ENCODE peak calls at places on chromosomes 13 and 19, in four cellular contexts. One of them, this sample, is unnamed.
A peak's percentile ranks its signal among the peaks of the same experiment; 100 is the strongest.

GRCh38 chr13:94079876-94080275 is 399.6 kb downstream of the DCT start:
- DNase-seq in brain microvascular endothelial cell: no peak
- DNase-seq in SJSA1: no peak
- DNase-seq in WERI-Rb-1: no peak
- DNase-seq in this sample: no peak

GRCh38 chr19:10120538-10121198 is 969 bp upstream of the EIF3G start:
- DNase-seq in WERI-Rb-1: no peak
- DNase-seq in brain microvascular endothelial cell: peak; percentile 74
- DNase-seq in SJSA1: peak; percentile 88
- DNase-seq in this sample: no peak

GRCh38 chr19:6476155-6476895 is 5.3 kb downstream of the DENND1C start:
- DNase-seq in brain microvascular endothelial cell: peak; percentile 52
- DNase-seq in SJSA1: peak; percentile 15
- DNase-seq in WERI-Rb-1: no peak
- DNase-seq in this sample: peak; percentile 29

GRCh38 chr13:85313761-85314503 is 485.3 kb downstream of the SLITRK6 start:
- DNase-seq in WERI-Rb-1: no peak
- DNase-seq in SJSA1: peak; percentile 83
- DNase-seq in brain microvascular endothelial cell: peak; percentile 57
- DNase-seq in this sample: no peak

GRCh38 chr19:39237200-39238184 is 7.3 kb downstream of the IFNL3 start:
- DNase-seq in SJSA1: no peak
- DNase-seq in brain microvascular endothelial cell: no peak
- DNase-seq in WERI-Rb-1: peak; percentile 20
- DNase-seq in this sample: peak; percentile 73

GRCh38 chr13:31372454-31372853 is 172.7 kb downstream of the B3GLCT start:
- DNase-seq in SJSA1: no peak
- DNase-seq in WERI-Rb-1: no peak
- DNase-seq in brain microvascular endothelial cell: no peak
- DNase-seq in this sample: no peak

GRCh38 chr13:96033220-96034015 is 19.8 kb downstream of the UGGT2 start:
- DNase-seq in brain microvascular endothelial cell: no peak
- DNase-seq in WERI-Rb-1: no peak
- DNase-seq in SJSA1: peak; percentile 7
- DNase-seq in this sample: no peak

GRCh38 chr13:27573265-27573664 is 47.1 kb downstream of the LNX2 start:
- DNase-seq in WERI-Rb-1: no peak
- DNase-seq in brain microvascular endothelial cell: peak; percentile 65
- DNase-seq in SJSA1: peak; percentile 49
- DNase-seq in this sample: peak; percentile 21

GRCh38 chr19:7565332-7565731 is 29.8 kb downstream of the PNPLA6 start:
- DNase-seq in brain microvascular endothelial cell: no peak
- DNase-seq in SJSA1: no peak
- DNase-seq in WERI-Rb-1: no peak
- DNase-seq in this sample: no peak

GRCh38 chr13:44686478-44687071 is 110.4 kb upstream of the TSC22D1 start:
- DNase-seq in WERI-Rb-1: no peak
- DNase-seq in brain microvascular endothelial cell: no peak
- DNase-seq in SJSA1: no peak
- DNase-seq in this sample: no peak

GRCh38 chr19:335072-335471 is 9.5 kb downstream of the MIER2 start:
- DNase-seq in WERI-Rb-1: no peak
- DNase-seq in SJSA1: no peak
- DNase-seq in brain microvascular endothelial cell: no peak
- DNase-seq in this sample: no peak

GRCh38 chr19:335486-336066 is 9.0 kb downstream of the MIER2 start:
- DNase-seq in SJSA1: no peak
- DNase-seq in brain microvascular endothelial cell: no peak
- DNase-seq in WERI-Rb-1: no peak
- DNase-seq in this sample: no peak

GRCh38 chr19:330503-330902 is 14.1 kb downstream of the MIER2 start:
- DNase-seq in SJSA1: no peak
- DNase-seq in brain microvascular endothelial cell: no peak
- DNase-seq in WERI-Rb-1: no peak
- DNase-seq in this sample: no peak

GRCh38 chr19:336067-336614 is 8.5 kb downstream of the MIER2 start:
- DNase-seq in SJSA1: no peak
- DNase-seq in brain microvascular endothelial cell: no peak
- DNase-seq in WERI-Rb-1: no peak
- DNase-seq in this sample: no peak

GRCh38 chr19:334296-335071 is 10.1 kb downstream of the MIER2 start:
- DNase-seq in brain microvascular endothelial cell: no peak
- DNase-seq in SJSA1: no peak
- DNase-seq in WERI-Rb-1: no peak
- DNase-seq in this sample: no peak
- H3K27ac ChIP-seq in brain microvascular endothelial cell: no peak overlapping the region
- H3K27ac ChIP-seq in SJSA1: no peak overlapping the region
- H3K27ac ChIP-seq in WERI-Rb-1: no peak overlapping the region
- H3K27ac ChIP-seq in this sample: no peak overlapping the region

DNA sequence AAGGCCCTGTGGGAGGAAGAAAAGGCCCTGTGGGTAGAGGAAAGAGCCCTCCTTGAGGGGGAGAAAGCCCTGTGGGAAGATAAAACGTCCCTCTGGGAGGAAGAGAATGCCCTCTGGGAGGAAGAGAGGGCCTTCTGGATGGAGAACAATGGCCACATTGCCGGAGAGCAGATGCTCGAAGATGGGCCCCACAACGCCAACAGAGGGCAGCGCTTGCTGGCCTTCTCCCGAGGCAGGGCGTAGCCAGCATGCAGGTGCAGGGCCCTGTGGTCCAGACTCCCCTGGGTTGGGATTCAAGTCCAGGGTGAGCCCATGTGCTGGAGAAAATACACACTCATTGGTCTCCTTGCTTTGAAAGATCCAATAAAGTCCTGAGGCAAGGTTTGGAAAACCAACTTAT is 4.1 kb downstream of the CCDC70 start:
- DNase-seq in SJSA1: no peak
- DNase-seq in WERI-Rb-1: peak; percentile 10
- DNase-seq in brain microvascular endothelial cell: no peak
- DNase-seq in this sample: no peak
- H3K27ac ChIP-seq in SJSA1: no peak overlapping the region
- H3K27ac ChIP-seq in WERI-Rb-1: no peak overlapping the region
- H3K27ac ChIP-seq in brain microvascular endothelial cell: no peak overlapping the region
- H3K27ac ChIP-seq in this sample: no peak overlapping the region

GRCh38 chr13:111130111-111130508 is 15.0 kb downstream of the ARHGEF7 start:
- DNase-seq in SJSA1: no peak
- DNase-seq in brain microvascular endothelial cell: no peak
- DNase-seq in WERI-Rb-1: no peak
- DNase-seq in this sample: no peak
- H3K27ac ChIP-seq in SJSA1: no peak overlapping the region
- H3K27ac ChIP-seq in brain microvascular endothelial cell: no peak overlapping the region
- H3K27ac ChIP-seq in WERI-Rb-1: no peak overlapping the region
- H3K27ac ChIP-seq in this sample: no peak overlapping the region

GRCh38 chr13:97392020-97392419 is 41.9 kb upstream of the RAP2A start:
- DNase-seq in brain microvascular endothelial cell: no peak
- DNase-seq in WERI-Rb-1: no peak
- DNase-seq in SJSA1: no peak
- DNase-seq in this sample: no peak
- H3K27ac ChIP-seq in brain microvascular endothelial cell: no peak overlapping the region
- H3K27ac ChIP-seq in WERI-Rb-1: no peak overlapping the region
- H3K27ac ChIP-seq in SJSA1: peak overlapping the region; percentile 0
- H3K27ac ChIP-seq in this sample: no peak overlapping the region

GRCh38 chr19:42197375-42197817 is 20.1 kb downstream of the DEDD2 start:
- DNase-seq in brain microvascular endothelial cell: no peak
- DNase-seq in SJSA1: no peak
- DNase-seq in WERI-Rb-1: no peak
- DNase-seq in this sample: peak; percentile 69

GRCh38 chr19:42198676-42199439 is 18.6 kb downstream of the DEDD2 start:
- DNase-seq in SJSA1: no peak
- DNase-seq in WERI-Rb-1: no peak
- DNase-seq in brain microvascular endothelial cell: no peak
- DNase-seq in this sample: no peak

GRCh38 chr19:42201489-42202289 is 15.8 kb downstream of the DEDD2 start:
- DNase-seq in SJSA1: no peak
- DNase-seq in brain microvascular endothelial cell: no peak
- DNase-seq in WERI-Rb-1: no peak
- DNase-seq in this sample: no peak

GRCh38 chr19:42200116-42200740 is 17.2 kb downstream of the DEDD2 start:
- DNase-seq in WERI-Rb-1: no peak
- DNase-seq in SJSA1: no peak
- DNase-seq in brain microvascular endothelial cell: no peak
- DNase-seq in this sample: no peak

DNA sequence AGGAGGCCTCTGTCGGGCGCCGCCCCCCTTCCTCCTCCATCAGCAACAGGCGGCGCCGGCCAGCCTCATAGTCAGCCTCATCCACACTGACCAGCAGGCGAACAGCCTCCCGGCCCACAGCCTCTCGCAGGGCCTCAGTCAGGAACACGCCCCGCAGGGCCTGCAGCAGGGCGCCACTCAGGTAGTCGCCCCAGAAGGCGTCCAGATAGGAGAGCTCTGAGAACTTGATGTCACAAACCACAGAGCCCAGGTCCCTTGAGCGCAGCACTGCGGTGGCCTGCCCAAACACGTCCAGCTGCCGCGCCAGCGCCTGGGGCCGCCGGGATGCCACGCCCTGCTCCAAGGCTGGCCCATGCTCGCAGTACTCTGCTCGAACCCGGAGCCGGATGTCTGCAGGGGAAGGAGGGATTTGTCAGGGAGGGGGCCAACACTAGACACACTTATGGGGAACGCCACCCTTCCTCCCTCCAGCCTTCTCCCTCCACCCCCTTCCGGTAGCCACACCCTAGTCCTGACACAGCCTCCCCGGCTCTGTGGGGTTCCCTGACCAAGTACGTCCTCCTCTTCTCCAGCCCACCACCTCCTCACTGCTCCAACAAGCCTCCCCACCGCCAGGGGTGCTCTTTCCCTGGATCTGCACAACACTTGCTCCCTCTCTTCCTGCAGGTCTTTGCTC is 17.9 kb downstream of the DEDD2 start:
- DNase-seq in WERI-Rb-1: no peak
- DNase-seq in brain microvascular endothelial cell: no peak
- DNase-seq in SJSA1: no peak
- DNase-seq in this sample: no peak
- H3K27ac ChIP-seq in WERI-Rb-1: no peak overlapping the region
- H3K27ac ChIP-seq in brain microvascular endothelial cell: no peak overlapping the region
- H3K27ac ChIP-seq in SJSA1: no peak overlapping the region
- H3K27ac ChIP-seq in this sample: no peak overlapping the region

GRCh38 chr13:75330770-75331169 is 151.2 kb downstream of the TBC1D4 start:
- DNase-seq in WERI-Rb-1: no peak
- DNase-seq in brain microvascular endothelial cell: no peak
- DNase-seq in SJSA1: no peak
- DNase-seq in this sample: no peak

GRCh38 chr13:75331792-75332349 is 150.1 kb downstream of the TBC1D4 start:
- DNase-seq in brain microvascular endothelial cell: no peak
- DNase-seq in WERI-Rb-1: no peak
- DNase-seq in SJSA1: no peak
- DNase-seq in this sample: no peak

GRCh38 chr13:75329097-75329496 is 152.9 kb downstream of the TBC1D4 start:
- DNase-seq in SJSA1: no peak
- DNase-seq in WERI-Rb-1: no peak
- DNase-seq in brain microvascular endothelial cell: no peak
- DNase-seq in this sample: no peak

GRCh38 chr13:75327132-75327505 is 154.8 kb downstream of the TBC1D4 start:
- DNase-seq in WERI-Rb-1: no peak
- DNase-seq in brain microvascular endothelial cell: no peak
- DNase-seq in SJSA1: no peak
- DNase-seq in this sample: no peak

DNA sequence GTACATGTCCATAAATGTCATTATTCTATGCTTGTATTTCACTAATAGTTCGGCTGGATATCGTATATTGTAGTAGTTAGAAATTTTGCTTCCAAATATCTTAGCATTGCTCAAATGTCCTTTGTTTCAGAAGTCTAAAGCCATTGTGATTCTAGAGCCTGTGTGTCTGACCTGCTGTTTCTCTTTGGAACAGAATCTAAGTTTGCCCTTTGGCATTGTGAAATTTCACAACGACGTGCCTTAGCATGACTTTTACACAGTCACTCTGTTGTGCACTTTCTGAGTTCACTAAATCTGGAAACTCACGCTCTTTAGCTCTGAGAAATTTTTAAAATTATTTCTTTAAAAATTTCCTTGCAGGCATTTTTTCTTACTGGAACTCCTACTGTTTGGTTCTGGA is 152.2 kb downstream of the TBC1D4 start:
- DNase-seq in brain microvascular endothelial cell: no peak
- DNase-seq in SJSA1: no peak
- DNase-seq in WERI-Rb-1: no peak
- DNase-seq in this sample: no peak
- H3K27ac ChIP-seq in brain microvascular endothelial cell: no peak overlapping the region
- H3K27ac ChIP-seq in SJSA1: no peak overlapping the region
- H3K27ac ChIP-seq in WERI-Rb-1: no peak overlapping the region
- H3K27ac ChIP-seq in this sample: no peak overlapping the region

GRCh38 chr19:36116344-36116637 is 1.0 kb downstream of the TBCB start:
- DNase-seq in brain microvascular endothelial cell: no peak
- DNase-seq in SJSA1: no peak
- DNase-seq in WERI-Rb-1: no peak
- DNase-seq in this sample: no peak
- H3K27ac ChIP-seq in brain microvascular endothelial cell: no peak overlapping the region
- H3K27ac ChIP-seq in SJSA1: no peak overlapping the region
- H3K27ac ChIP-seq in WERI-Rb-1: no peak overlapping the region
- H3K27ac ChIP-seq in this sample: no peak overlapping the region

GRCh38 chr19:17471410-17472125 is 1.2 kb downstream of the SLC27A1 start:
- DNase-seq in WERI-Rb-1: no peak
- DNase-seq in brain microvascular endothelial cell: no peak
- DNase-seq in SJSA1: no peak
- DNase-seq in this sample: no peak

GRCh38 chr19:17479325-17479791 is 9.0 kb downstream of the SLC27A1 start:
- DNase-seq in WERI-Rb-1: no peak
- DNase-seq in brain microvascular endothelial cell: peak; percentile 81
- DNase-seq in SJSA1: no peak
- DNase-seq in this sample: no peak

GRCh38 chr19:17470204-17470841 is at the start of gene SLC27A1:
- DNase-seq in SJSA1: peak; percentile 98
- DNase-seq in WERI-Rb-1: peak; percentile 99
- DNase-seq in brain microvascular endothelial cell: peak; percentile 99
- DNase-seq in this sample: peak; percentile 99

GRCh38 chr19:17473041-17473440 is 2.7 kb downstream of the SLC27A1 start:
- DNase-seq in WERI-Rb-1: peak; percentile 30
- DNase-seq in brain microvascular endothelial cell: peak; percentile 75
- DNase-seq in SJSA1: no peak
- DNase-seq in this sample: peak; percentile 87

GRCh38 chr19:17475541-17476115 is 5.3 kb downstream of the SLC27A1 start:
- DNase-seq in brain microvascular endothelial cell: peak; percentile 24
- DNase-seq in SJSA1: no peak
- DNase-seq in WERI-Rb-1: no peak
- DNase-seq in this sample: peak; percentile 76
- H3K27ac ChIP-seq in brain microvascular endothelial cell: no peak overlapping the region
- H3K27ac ChIP-seq in SJSA1: no peak overlapping the region
- H3K27ac ChIP-seq in WERI-Rb-1: no peak overlapping the region
- H3K27ac ChIP-seq in this sample: peak overlapping the region; percentile 38